ENCODE peak calls at places on chromosomes 7 and 10, in seven cellular contexts. W is left ventricle myocardium inferior, O is neuronal stem cell, H is sigmoid colon, T is cardiac muscle cell, V is ovary, U is A549. S is an unnamed sample.
A peak's percentile ranks its signal among the peaks of the same experiment; 100 is the strongest.

GRCh38 chr7:130368347-130368746 is 11.9 kb upstream of the CPA1 start:
- DNase-seq in V (no peak), H (no peak), T (no peak), W (no peak), O (no peak), U (no peak), S (no peak)

GRCh38 chr10:58393317-58393716 is 8.1 kb downstream of the TFAM start:
- DNase-seq in T (no peak), V (no peak), O (no peak), H (no peak), W (no peak), U (no peak), S (no peak)

GRCh38 chr10:13808556-13809391 is 222.0 kb downstream of the PRPF18 start:
- DNase-seq in U (no peak), V (no peak), O (no peak), T (no peak), W (no peak), H (no peak), S (no peak)

GRCh38 chr10:97120370-97120769 is 65.4 kb downstream of the SLIT1 start:
- DNase-seq in O (no peak), H (no peak), V (no peak), U (no peak), T (no peak), W (no peak), S (peak; percentile 39)

GRCh38 chr10:88232029-88232895 is 350.9 kb downstream of the RNLS start:
- DNase-seq in W (peak; percentile 89), T (no peak), O (no peak), U (no peak), H (peak; percentile 82), V (peak; percentile 85), S (peak; percentile 85)

GRCh38 chr10:132372516-132373095 is 24.4 kb upstream of the PWWP2B start:
- DNase-seq in U (no peak), W (no peak), V (peak; percentile 25), T (no peak), O (no peak), H (peak; percentile 28), S (peak; percentile 13)

GRCh38 chr7:137696376-137696775 is 150.4 kb downstream of the DGKI start:
- DNase-seq in U (no peak), O (no peak), H (no peak), W (no peak), V (no peak), T (no peak), S (no peak)

GRCh38 chr7:159328096-159328495 is 183.4 kb upstream of the VIPR2 start:
- DNase-seq in O (no peak), V (no peak), H (no peak), W (no peak), U (no peak), T (no peak), S (no peak)

GRCh38 chr7:43198599-43199090 is 86.2 kb downstream of the HECW1 start:
- DNase-seq in V (no peak), W (no peak), H (no peak), O (no peak), T (no peak), U (no peak), S (no peak)

GRCh38 chr7:14682910-14683465 is 219.6 kb downstream of the DGKB start:
- DNase-seq in O (no peak), T (no peak), U (no peak), V (no peak), H (no peak), W (no peak), S (no peak)

GRCh38 chr7:44893710-44894135 is 8.4 kb upstream of the PURB start:
- DNase-seq in O (no peak), U (no peak), T (no peak), V (no peak), W (no peak), H (no peak), S (no peak)

GRCh38 chr7:90453259-90453891 is 16.1 kb upstream of the PTTG1IP2 start:
- DNase-seq in O (no peak), U (no peak), W (no peak), T (no peak), V (no peak), H (no peak), S (no peak)

GRCh38 chr10:36097696-36098095 is 455.6 kb upstream of the FZD8 start:
- DNase-seq in H (no peak), T (no peak), U (no peak), O (no peak), W (no peak), V (no peak), S (no peak)

GRCh38 chr10:98611432-98611831 is 164.7 kb upstream of the HPS1 start:
- DNase-seq in W (no peak), O (no peak), H (peak; percentile 83), T (peak; percentile 53), V (no peak), U (no peak), S (no peak)

GRCh38 chr10:78165617-78166016 is 132.0 kb downstream of the RPS24 start:
- DNase-seq in T (peak; percentile 56), V (no peak), H (no peak), W (no peak), U (no peak), O (peak; percentile 24), S (no peak)

GRCh38 chr10:92837462-92837861 is 10.9 kb upstream of the EXOC6 start:
- DNase-seq in W (no peak), U (no peak), H (no peak), O (no peak), V (no peak), T (no peak), S (no peak)

GRCh38 chr7:23938937-23939552 is 229.0 kb downstream of the STK31 start:
- DNase-seq in H (no peak), T (peak; percentile 64), V (no peak), U (peak; percentile 20), W (no peak), O (peak; percentile 27), S (no peak)

GRCh38 chr7:52917982-52918578 is 117.4 kb upstream of the POM121L12 start:
- DNase-seq in H (no peak), U (no peak), O (no peak), V (no peak), T (no peak), W (no peak), S (no peak)

GRCh38 chr7:2474813-2475677 is 1.2 kb downstream of the GRIFIN start:
- DNase-seq in W (no peak), V (no peak), U (no peak), T (no peak), O (no peak), H (no peak), S (peak; percentile 72)

GRCh38 chr7:151539055-151539714 is 19.5 kb upstream of the RHEB start:
- DNase-seq in U (no peak), T (peak; percentile 87), O (peak; percentile 66), V (no peak), W (no peak), H (no peak), S (no peak)

GRCh38 chr7:22665816-22666375 is 61.1 kb upstream of the IL6 start:
- DNase-seq in W (no peak), U (no peak), H (no peak), O (no peak), V (no peak), T (no peak), S (no peak)

GRCh38 chr10:121138112-121138860 is 287.1 kb downstream of the WDR11 start:
- DNase-seq in W (no peak), O (no peak), T (no peak), V (no peak), H (no peak), U (no peak), S (no peak)

DNA sequence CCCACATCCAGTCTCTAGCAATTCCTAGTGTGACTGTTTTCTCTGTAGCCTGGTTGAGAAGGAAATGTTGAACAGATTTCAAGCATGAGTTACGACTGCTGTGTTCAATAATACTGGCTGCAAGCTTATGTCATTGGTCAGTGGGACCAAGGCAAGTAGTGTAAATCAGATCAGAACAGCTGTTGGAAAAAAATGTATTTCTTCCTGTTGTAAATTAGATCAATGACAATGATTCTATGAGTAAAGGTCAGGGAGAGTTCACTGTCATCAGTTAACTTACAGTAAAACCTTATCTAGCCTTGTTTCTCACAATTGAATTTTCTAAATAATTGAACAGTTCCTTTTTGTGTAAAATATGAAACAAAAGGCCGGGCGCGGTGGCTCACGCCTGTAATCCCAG is 6.7 kb downstream of the OTUD1 start:
- DNase-seq in O (no peak), V (no peak), W (no peak), U (no peak), H (no peak), T (no peak), S (no peak)
- H3K4me1 ChIP-seq in O (peaks cover 2% of the 10 kb centered on the region), V (peaks cover 6% of the 10 kb centered on the region), W (peaks cover 90% of the 10 kb centered on the region), U (peaks cover 11% of the 10 kb centered on the region), H (no peaks in the 10 kb centered on the region), T (peaks cover 17% of the 10 kb centered on the region), S (peaks cover 10% of the 10 kb centered on the region)

GRCh38 chr10:114540191-114540590 is 117.9 kb downstream of the ABLIM1 start:
- DNase-seq in H (no peak), V (no peak), U (no peak), T (no peak), O (no peak), W (no peak), S (no peak)
- H3K4me3 ChIP-seq in H (no peak overlapping the region), V (no peak overlapping the region), U (no peak overlapping the region), T (no peak overlapping the region), O (no peak overlapping the region), W (no peak overlapping the region), S (no peak overlapping the region)

GRCh38 chr10:124740374-124741280 is 3.6 kb downstream of the FAM53B start:
- DNase-seq in O (peak; percentile 46), H (peak; percentile 92), V (peak; percentile 70), W (peak; percentile 72), U (no peak), T (no peak), S (peak; percentile 91)

GRCh38 chr10:124743188-124744046 is 761 bp downstream of the FAM53B start:
- DNase-seq in W (no peak), T (peak; percentile 41), H (peak; percentile 73), U (peak; percentile 54), V (peak; percentile 70), O (peak; percentile 35), S (peak; percentile 86)

GRCh38 chr10:124742418-124743187 is 1.6 kb downstream of the FAM53B start:
- DNase-seq in T (peak; percentile 50), W (no peak), U (peak; percentile 54), H (peak; percentile 78), O (no peak), V (no peak), S (no peak)

GRCh38 chr10:124741281-124741921 is 2.8 kb downstream of the FAM53B start:
- DNase-seq in O (peak; percentile 79), W (peak; percentile 87), H (peak; percentile 92), T (peak; percentile 91), V (peak; percentile 90), U (peak; percentile 87), S (peak; percentile 88)

DNA sequence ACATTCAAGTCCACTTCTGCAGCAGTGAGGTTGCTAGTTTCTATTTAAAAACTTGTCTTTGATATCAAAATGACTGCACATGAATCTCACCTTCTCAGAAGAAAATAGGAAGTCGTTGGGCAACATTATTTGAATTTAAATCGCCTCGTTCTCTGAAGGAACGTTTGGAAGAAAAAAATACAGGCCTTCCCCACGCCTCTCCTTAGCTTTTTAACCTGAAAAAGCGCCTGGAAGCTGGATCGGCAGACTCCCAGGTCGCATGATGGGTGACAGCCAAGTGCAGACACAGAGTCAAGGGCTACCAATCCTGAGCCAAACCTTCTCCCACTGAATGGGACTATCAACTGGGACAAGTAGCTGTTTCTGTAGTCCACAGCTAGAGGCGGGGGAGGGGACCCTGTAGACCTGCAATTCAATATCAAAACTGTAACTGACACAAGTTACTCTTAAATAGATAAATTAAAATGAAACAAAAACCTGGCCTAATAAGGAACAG is 2.2 kb downstream of the FAM53B start:
- DNase-seq in H (peak; percentile 73), T (no peak), U (no peak), O (no peak), W (no peak), V (no peak), S (peak; percentile 39)
- H3K4me1 ChIP-seq in H (no peaks in the 10 kb centered on the region), T (peaks cover 35% of the 10 kb centered on the region), U (peaks cover 38% of the 10 kb centered on the region), O (peaks cover 32% of the 10 kb centered on the region), W (peaks cover 82% of the 10 kb centered on the region), V (peaks cover 31% of the 10 kb centered on the region), S (peaks cover 54% of the 10 kb centered on the region)

GRCh38 chr10:6399879-6400278 is 180.2 kb downstream of the PRKCQ start:
- DNase-seq in V (no peak), H (no peak), O (no peak), W (no peak), T (no peak), U (no peak), S (no peak)
- H3K4me3 ChIP-seq in V (no peak overlapping the region), H (no peak overlapping the region), O (no peak overlapping the region), W (no peak overlapping the region), T (no peak overlapping the region), U (no peak overlapping the region), S (no peak overlapping the region)

S was measured in kidney.